ENCODE peak calls at places on chromosomes 6 and 20, in ten cellular contexts. K is iris pigment epithelial cell; G is choroid plexus epithelial cell; A is Ammon's horn; Q is cardiac muscle cell; D is activated CD4-positive, CD25-positive, alpha-beta regulatory T cell; C is prostate gland; W is cardiac fibroblast; Y is BE2C; F is lung. U is an unnamed sample.

GRCh38 chr6:26401987-26402658 is at the start of gene BTN3A1:
- DNase-seq in K (peak; percentile 69), G (peak; percentile 79), A (peak; percentile 79), Q (peak; percentile 73), D (peak; percentile 47), C (peak; percentile 67), W (peak; percentile 73), Y (peak; percentile 69), F (peak; percentile 68), U (peak; percentile 70)

GRCh38 chr6:159110013-159110412 is 59.2 kb upstream of the FNDC1 start:
- DNase-seq in K (peak; percentile 70), G (peak; percentile 85), A (no peak), Q (peak; percentile 65), D (no peak), C (no peak), W (peak; percentile 45), Y (peak; percentile 49), F (peak; percentile 47), U (peak; percentile 38)

GRCh38 chr20:3235661-3236324 is 3.2 kb downstream of the SLC4A11 start:
- DNase-seq in K (no peak), G (no peak), A (no peak), Q (no peak), D (no peak), C (no peak), W (no peak), Y (no peak), F (no peak), U (peak; percentile 47)

GRCh38 chr6:156949376-156949775 is 172.2 kb downstream of the ARID1B start:
- DNase-seq in K (peak; percentile 77), G (peak; percentile 72), A (no peak), Q (peak; percentile 64), D (no peak), C (no peak), W (peak; percentile 62), Y (no peak), F (peak; percentile 42), U (peak; percentile 81)

GRCh38 chr6:108518714-108519576 is 41.8 kb upstream of the FOXO3 start:
- DNase-seq in K (peak; percentile 35), G (peak; percentile 51), A (no peak), Q (peak; percentile 40), D (no peak), C (no peak), W (peak; percentile 39), Y (peak; percentile 36), F (no peak), U (peak; percentile 33)

GRCh38 chr6:166636191-166636938 is 9.3 kb upstream of the RPS6KA2 start:
- DNase-seq in K (no peak), G (no peak), A (no peak), Q (no peak), D (no peak), C (no peak), W (no peak), Y (no peak), F (no peak), U (no peak)

GRCh38 chr20:16423311-16424212 is 149.7 kb downstream of the KIF16B start:
- DNase-seq in K (peak; percentile 72), G (peak; percentile 60), A (no peak), Q (no peak), D (no peak), C (no peak), W (no peak), Y (no peak), F (no peak), U (peak; percentile 36)

GRCh38 chr6:30914854-30915590 is 984 bp downstream of the VARS2 start:
- DNase-seq in K (no peak), G (no peak), A (no peak), Q (no peak), D (no peak), C (no peak), W (no peak), Y (no peak), F (no peak), U (no peak)

GRCh38 chr6:108847738-108848115 is 495 bp upstream of the ARMC2 start:
- DNase-seq in K (no peak), G (no peak), A (peak; percentile 31), Q (no peak), D (no peak), C (no peak), W (no peak), Y (no peak), F (no peak), U (no peak)

GRCh38 chr20:46129955-46130481 is 11.9 kb downstream of the CD40 start:
- DNase-seq in K (no peak), G (no peak), A (peak; percentile 22), Q (peak; percentile 4), D (no peak), C (no peak), W (no peak), Y (no peak), F (no peak), U (no peak)

GRCh38 chr6:42276008-42276890 is 58.6 kb upstream of the MRPS10 start:
- DNase-seq in K (peak; percentile 31), G (peak; percentile 73), A (no peak), Q (peak; percentile 73), D (no peak), C (no peak), W (peak; percentile 79), Y (no peak), F (no peak), U (no peak)

GRCh38 chr6:8939615-8940014 is 504.3 kb upstream of the SLC35B3 start:
- DNase-seq in K (peak; percentile 9), G (peak; percentile 6), A (no peak), Q (no peak), D (no peak), C (no peak), W (no peak), Y (no peak), F (no peak), U (no peak)

GRCh38 chr6:126716826-126717514 is 377.1 kb downstream of the CENPW start:
- DNase-seq in K (no peak), G (peak; percentile 48), A (no peak), Q (no peak), D (no peak), C (no peak), W (no peak), Y (no peak), F (no peak), U (peak; percentile 11)

GRCh38 chr6:105509506-105510331 is 106.8 kb upstream of the PREP start:
- DNase-seq in K (peak; percentile 37), G (peak; percentile 64), A (no peak), Q (peak; percentile 9), D (no peak), C (no peak), W (peak; percentile 20), Y (peak; percentile 33), F (no peak), U (peak; percentile 56)